ENCODE peak calls at places on chromosomes 4 and X, in nine cellular contexts. One of them, this sample, is unnamed.

GRCh38 chr4:68062501-68062900 is 67.2 kb downstream of the TMPRSS11F start:
- DNase-seq in neural crest cell: no peak
- DNase-seq in A673: no peak
- DNase-seq in MCF 10A: no peak
- DNase-seq in BE2C: no peak
- DNase-seq in dorsolateral prefrontal cortex: no peak
- DNase-seq in MM.1S: no peak
- DNase-seq in H9: no peak
- DNase-seq in fibroblast of the aortic adventitia: no peak
- DNase-seq in this sample: no peak

GRCh38 chr4:104022871-104023270 is 303.1 kb upstream of the TACR3 start:
- DNase-seq in neural crest cell: no peak
- DNase-seq in A673: no peak
- DNase-seq in MCF 10A: no peak
- DNase-seq in BE2C: no peak
- DNase-seq in dorsolateral prefrontal cortex: no peak
- DNase-seq in MM.1S: no peak
- DNase-seq in H9: no peak
- DNase-seq in fibroblast of the aortic adventitia: no peak
- DNase-seq in this sample: no peak

GRCh38 chrX:17595456-17596035 is 141.7 kb upstream of the SCML1 start:
- DNase-seq in neural crest cell: no peak
- DNase-seq in A673: no peak
- DNase-seq in MCF 10A: peak; percentile 41
- DNase-seq in BE2C: no peak
- DNase-seq in dorsolateral prefrontal cortex: no peak
- DNase-seq in MM.1S: peak; percentile 8
- DNase-seq in H9: no peak
- DNase-seq in fibroblast of the aortic adventitia: peak; percentile 42
- DNase-seq in this sample: no peak

GRCh38 chr4:17967078-17967477 is 54.5 kb downstream of the LCORL start:
- DNase-seq in neural crest cell: no peak
- DNase-seq in A673: no peak
- DNase-seq in MCF 10A: no peak
- DNase-seq in BE2C: no peak
- DNase-seq in dorsolateral prefrontal cortex: no peak
- DNase-seq in MM.1S: no peak
- DNase-seq in H9: no peak
- DNase-seq in fibroblast of the aortic adventitia: no peak
- DNase-seq in this sample: no peak

GRCh38 chr4:76199664-76200211 is 13.9 kb downstream of the SCARB2 start:
- DNase-seq in neural crest cell: no peak
- DNase-seq in A673: no peak
- DNase-seq in MCF 10A: no peak
- DNase-seq in BE2C: peak; percentile 36
- DNase-seq in dorsolateral prefrontal cortex: peak; percentile 73
- DNase-seq in MM.1S: peak; percentile 97
- DNase-seq in H9: peak; percentile 33
- DNase-seq in fibroblast of the aortic adventitia: no peak
- DNase-seq in this sample: peak; percentile 59

GRCh38 chrX:45424341-45424740 is 223.7 kb upstream of the DIPK2B start:
- DNase-seq in neural crest cell: no peak
- DNase-seq in A673: no peak
- DNase-seq in MCF 10A: no peak
- DNase-seq in BE2C: no peak
- DNase-seq in dorsolateral prefrontal cortex: no peak
- DNase-seq in MM.1S: no peak
- DNase-seq in H9: no peak
- DNase-seq in fibroblast of the aortic adventitia: peak; percentile 40
- DNase-seq in this sample: no peak

GRCh38 chr4:139557506-139558110 is 1.6 kb upstream of the SETD7 start:
- DNase-seq in neural crest cell: no peak
- DNase-seq in A673: no peak
- DNase-seq in MCF 10A: no peak
- DNase-seq in BE2C: no peak
- DNase-seq in dorsolateral prefrontal cortex: no peak
- DNase-seq in MM.1S: no peak
- DNase-seq in H9: no peak
- DNase-seq in fibroblast of the aortic adventitia: no peak
- DNase-seq in this sample: no peak

GRCh38 chrX:101691823-101692222 is 32.2 kb upstream of the ARMCX2 start:
- DNase-seq in neural crest cell: no peak
- DNase-seq in A673: no peak
- DNase-seq in MCF 10A: no peak
- DNase-seq in BE2C: no peak
- DNase-seq in dorsolateral prefrontal cortex: no peak
- DNase-seq in MM.1S: no peak
- DNase-seq in H9: no peak
- DNase-seq in fibroblast of the aortic adventitia: no peak
- DNase-seq in this sample: no peak

GRCh38 chr4:85725727-85726170 is 250.8 kb downstream of the ARHGAP24 start:
- DNase-seq in neural crest cell: no peak
- DNase-seq in A673: no peak
- DNase-seq in MCF 10A: no peak
- DNase-seq in BE2C: no peak
- DNase-seq in dorsolateral prefrontal cortex: no peak
- DNase-seq in MM.1S: peak; percentile 22
- DNase-seq in H9: no peak
- DNase-seq in fibroblast of the aortic adventitia: peak; percentile 44
- DNase-seq in this sample: peak; percentile 40

GRCh38 chrX:70026112-70026850 is 23.5 kb downstream of the AWAT2 start:
- DNase-seq in neural crest cell: no peak
- DNase-seq in A673: no peak
- DNase-seq in MCF 10A: no peak
- DNase-seq in BE2C: no peak
- DNase-seq in dorsolateral prefrontal cortex: no peak
- DNase-seq in MM.1S: no peak
- DNase-seq in H9: no peak
- DNase-seq in fibroblast of the aortic adventitia: peak; percentile 30
- DNase-seq in this sample: no peak

GRCh38 chrX:2342878-2343277 is 157.9 kb downstream of the DHRSX start:
- DNase-seq in neural crest cell: no peak
- DNase-seq in A673: no peak
- DNase-seq in MCF 10A: no peak
- DNase-seq in BE2C: no peak
- DNase-seq in dorsolateral prefrontal cortex: no peak
- DNase-seq in MM.1S: no peak
- DNase-seq in H9: no peak
- DNase-seq in fibroblast of the aortic adventitia: peak; percentile 83
- DNase-seq in this sample: no peak

GRCh38 chr4:134201216-134202098 is at the start of gene PABPC4L:
- DNase-seq in neural crest cell: peak; percentile 40
- DNase-seq in A673: peak; percentile 81
- DNase-seq in MCF 10A: peak; percentile 78
- DNase-seq in BE2C: peak; percentile 68
- DNase-seq in dorsolateral prefrontal cortex: no peak
- DNase-seq in MM.1S: no peak
- DNase-seq in H9: peak; percentile 62
- DNase-seq in fibroblast of the aortic adventitia: peak; percentile 8
- DNase-seq in this sample: no peak

GRCh38 chr4:139783761-139784484 is 118.3 kb downstream of the MGST2 start:
- DNase-seq in neural crest cell: peak; percentile 38
- DNase-seq in A673: no peak
- DNase-seq in MCF 10A: no peak
- DNase-seq in BE2C: peak; percentile 47
- DNase-seq in dorsolateral prefrontal cortex: peak; percentile 60
- DNase-seq in MM.1S: no peak
- DNase-seq in H9: no peak
- DNase-seq in fibroblast of the aortic adventitia: no peak
- DNase-seq in this sample: no peak

GRCh38 chr4:105227054-105227453 is 80.4 kb downstream of the TET2 start:
- DNase-seq in neural crest cell: no peak
- DNase-seq in A673: no peak
- DNase-seq in MCF 10A: no peak
- DNase-seq in BE2C: no peak
- DNase-seq in dorsolateral prefrontal cortex: no peak
- DNase-seq in MM.1S: no peak
- DNase-seq in H9: no peak
- DNase-seq in fibroblast of the aortic adventitia: no peak
- DNase-seq in this sample: no peak

GRCh38 chrX:103774070-103774642 is 2.5 kb upstream of the PLP1 start:
- DNase-seq in neural crest cell: no peak
- DNase-seq in A673: peak; percentile 28
- DNase-seq in MCF 10A: peak; percentile 64
- DNase-seq in BE2C: peak; percentile 7
- DNase-seq in dorsolateral prefrontal cortex: peak; percentile 43
- DNase-seq in MM.1S: peak; percentile 10
- DNase-seq in H9: peak; percentile 46
- DNase-seq in fibroblast of the aortic adventitia: peak; percentile 52
- DNase-seq in this sample: no peak

GRCh38 chr4:171846893-171847292 is 33.7 kb downstream of the GALNTL6 start:
- DNase-seq in neural crest cell: no peak
- DNase-seq in A673: no peak
- DNase-seq in MCF 10A: no peak
- DNase-seq in BE2C: no peak
- DNase-seq in dorsolateral prefrontal cortex: no peak
- DNase-seq in MM.1S: no peak
- DNase-seq in H9: no peak
- DNase-seq in fibroblast of the aortic adventitia: no peak
- DNase-seq in this sample: no peak

GRCh38 chrX:138775501-138775900 is 64.0 kb upstream of the FGF13 start:
- DNase-seq in neural crest cell: no peak
- DNase-seq in A673: peak; percentile 71
- DNase-seq in MCF 10A: peak; percentile 55
- DNase-seq in BE2C: no peak
- DNase-seq in dorsolateral prefrontal cortex: no peak
- DNase-seq in MM.1S: peak; percentile 41
- DNase-seq in H9: no peak
- DNase-seq in fibroblast of the aortic adventitia: peak; percentile 61
- DNase-seq in this sample: peak; percentile 2
- TF ChIP-seq CTCF in neural crest cell: peak; percentile 81
- TF ChIP-seq CTCF in A673: peak; percentile 60
- TF ChIP-seq CTCF in MCF 10A: peak; percentile 37
- TF ChIP-seq CTCF in BE2C: peak; percentile 19
- TF ChIP-seq CTCF in dorsolateral prefrontal cortex: peak; percentile 49
- TF ChIP-seq CTCF in MM.1S: peak; percentile 49
- TF ChIP-seq CTCF in H9: peak; percentile 68
- TF ChIP-seq CTCF in fibroblast of the aortic adventitia: peak; percentile 45
- TF ChIP-seq CTCF in this sample: no peak

DNA sequence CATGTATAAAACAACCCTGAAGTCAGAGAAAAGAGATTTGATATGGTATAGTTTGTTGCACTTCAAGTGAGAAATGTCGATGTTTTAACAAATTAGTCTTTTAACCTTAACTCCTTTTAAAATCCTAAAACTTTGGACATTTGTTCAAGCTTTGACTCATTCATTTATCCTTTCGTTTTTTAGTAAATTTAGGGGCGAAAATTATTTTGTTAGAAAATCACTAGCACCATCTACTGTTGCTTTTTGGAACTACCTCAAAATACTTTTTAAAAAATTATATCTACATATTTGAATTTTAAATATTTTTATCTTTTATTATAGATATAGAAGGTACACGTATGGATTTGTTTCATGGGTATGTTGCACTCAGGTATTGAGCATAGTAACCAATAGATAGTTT is 165.1 kb upstream of the POF1B start:
- DNase-seq in neural crest cell: no peak
- DNase-seq in A673: peak; percentile 3
- DNase-seq in MCF 10A: peak; percentile 8
- DNase-seq in BE2C: no peak
- DNase-seq in dorsolateral prefrontal cortex: no peak
- DNase-seq in MM.1S: no peak
- DNase-seq in H9: no peak
- DNase-seq in fibroblast of the aortic adventitia: peak; percentile 7
- DNase-seq in this sample: peak; percentile 0
- TF ChIP-seq CTCF in neural crest cell: peak; percentile 74
- TF ChIP-seq CTCF in A673: peak; percentile 59
- TF ChIP-seq CTCF in MCF 10A: peak; percentile 38
- TF ChIP-seq CTCF in BE2C: peak; percentile 23
- TF ChIP-seq CTCF in dorsolateral prefrontal cortex: peak; percentile 37
- TF ChIP-seq CTCF in MM.1S: peak; percentile 34
- TF ChIP-seq CTCF in H9: peak; percentile 71
- TF ChIP-seq CTCF in fibroblast of the aortic adventitia: peak; percentile 41
- TF ChIP-seq CTCF in this sample: no peak

GRCh38 chrX:134749651-134750450 is 91.6 kb upstream of the PLAC1 start:
- DNase-seq in neural crest cell: no peak
- DNase-seq in A673: no peak
- DNase-seq in MCF 10A: no peak
- DNase-seq in BE2C: no peak
- DNase-seq in dorsolateral prefrontal cortex: no peak
- DNase-seq in MM.1S: no peak
- DNase-seq in H9: no peak
- DNase-seq in fibroblast of the aortic adventitia: peak; percentile 39
- DNase-seq in this sample: no peak

GRCh38 chrX:134758652-134759051 is 100.4 kb upstream of the PLAC1 start:
- DNase-seq in neural crest cell: no peak
- DNase-seq in A673: no peak
- DNase-seq in MCF 10A: no peak
- DNase-seq in BE2C: no peak
- DNase-seq in dorsolateral prefrontal cortex: no peak
- DNase-seq in MM.1S: no peak
- DNase-seq in H9: no peak
- DNase-seq in fibroblast of the aortic adventitia: no peak
- DNase-seq in this sample: no peak

GRCh38 chrX:134752558-134752957 is 94.3 kb upstream of the PLAC1 start:
- DNase-seq in neural crest cell: no peak
- DNase-seq in A673: no peak
- DNase-seq in MCF 10A: no peak
- DNase-seq in BE2C: no peak
- DNase-seq in dorsolateral prefrontal cortex: no peak
- DNase-seq in MM.1S: no peak
- DNase-seq in H9: no peak
- DNase-seq in fibroblast of the aortic adventitia: no peak
- DNase-seq in this sample: no peak

GRCh38 chrX:134753185-134754008 is 95.1 kb upstream of the PLAC1 start:
- DNase-seq in neural crest cell: no peak
- DNase-seq in A673: no peak
- DNase-seq in MCF 10A: peak; percentile 31
- DNase-seq in BE2C: peak; percentile 16
- DNase-seq in dorsolateral prefrontal cortex: no peak
- DNase-seq in MM.1S: no peak
- DNase-seq in H9: no peak
- DNase-seq in fibroblast of the aortic adventitia: peak; percentile 74
- DNase-seq in this sample: no peak
- TF ChIP-seq CTCF in neural crest cell: no peak
- TF ChIP-seq CTCF in A673: peak; percentile 29
- TF ChIP-seq CTCF in MCF 10A: peak; percentile 26
- TF ChIP-seq CTCF in BE2C: peak; percentile 53
- TF ChIP-seq CTCF in dorsolateral prefrontal cortex: no peak
- TF ChIP-seq CTCF in MM.1S: no peak
- TF ChIP-seq CTCF in H9: peak; percentile 15
- TF ChIP-seq CTCF in fibroblast of the aortic adventitia: peak; percentile 43
- TF ChIP-seq CTCF in this sample: no peak

DNA sequence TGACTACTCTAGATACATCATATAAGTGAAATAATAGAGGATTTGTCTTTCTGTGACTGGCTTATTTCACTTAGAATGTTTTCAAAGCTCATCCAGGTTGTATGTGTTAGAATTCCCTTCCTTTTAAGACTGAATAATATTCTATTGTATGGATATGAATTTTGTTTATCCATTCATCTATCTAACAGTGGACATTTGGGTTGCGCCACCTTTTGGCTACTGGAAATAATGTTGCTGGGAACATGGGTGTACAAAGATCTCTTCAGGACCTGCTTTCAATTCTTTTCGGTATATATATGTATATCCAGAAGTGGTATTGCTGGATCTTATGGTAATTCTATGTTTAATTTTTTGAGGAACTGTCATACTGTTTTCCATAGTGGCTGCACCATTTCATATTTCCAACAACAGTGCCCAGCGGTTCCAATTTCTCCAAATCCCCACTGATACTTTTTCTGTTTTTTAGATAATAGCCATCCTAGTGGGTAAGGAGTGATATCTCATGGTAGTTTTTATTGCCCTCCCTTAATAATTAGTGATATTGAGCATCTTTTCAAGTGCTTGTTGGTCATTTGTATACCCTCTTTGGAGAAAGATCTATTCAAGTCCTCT is 3.4 kb upstream of the SCD5 start:
- DNase-seq in neural crest cell: no peak
- DNase-seq in A673: no peak
- DNase-seq in MCF 10A: peak; percentile 76
- DNase-seq in BE2C: peak; percentile 41
- DNase-seq in dorsolateral prefrontal cortex: no peak
- DNase-seq in MM.1S: no peak
- DNase-seq in H9: no peak
- DNase-seq in fibroblast of the aortic adventitia: peak; percentile 60
- DNase-seq in this sample: no peak
- TF ChIP-seq CTCF in neural crest cell: peak; percentile 51
- TF ChIP-seq CTCF in A673: peak; percentile 56
- TF ChIP-seq CTCF in MCF 10A: peak; percentile 33
- TF ChIP-seq CTCF in BE2C: peak; percentile 78
- TF ChIP-seq CTCF in dorsolateral prefrontal cortex: peak; percentile 44
- TF ChIP-seq CTCF in MM.1S: peak; percentile 22
- TF ChIP-seq CTCF in H9: peak; percentile 40
- TF ChIP-seq CTCF in fibroblast of the aortic adventitia: peak; percentile 61
- TF ChIP-seq CTCF in this sample: peak; percentile 11